ENCODE peak calls at places on chromosomes 1 and 21, in four cellular contexts. K is activated naive CD4-positive, alpha-beta T cell; M is foreskin keratinocyte; N is naive thymus-derived CD8-positive, alpha-beta T cell. C is an unnamed sample.

GRCh38 chr1:181127898-181128453 is 39.5 kb downstream of the IER5 start:
- DNase-seq in N (no peak), K (no peak), M (no peak), C (no peak)

GRCh38 chr1:75136921-75137641 is 2.9 kb downstream of the LHX8 start:
- DNase-seq in K (no peak), N (no peak), M (no peak), C (no peak)

GRCh38 chr1:63843884-63844283 is 70.1 kb downstream of the ROR1 start:
- DNase-seq in K (no peak), N (no peak), M (no peak), C (no peak)

GRCh38 chr21:32411366-32412161 is 942 bp upstream of the EVA1C start:
- DNase-seq in K (peak; percentile 27), N (peak; percentile 52), M (peak; percentile 37), C (peak; percentile 68)

GRCh38 chr1:31955917-31956736 is 18.0 kb upstream of the PTP4A2 start:
- DNase-seq in N (peak; percentile 62), K (no peak), M (peak; percentile 99), C (peak; percentile 49)

GRCh38 chr1:94801919-94802546 is 18.1 kb upstream of the SLC44A3 start:
- DNase-seq in K (no peak), N (no peak), M (peak; percentile 80), C (no peak)

GRCh38 chr21:20276954-20277353 is 721.3 kb upstream of the NCAM2 start:
- DNase-seq in N (no peak), K (no peak), M (no peak), C (no peak)

GRCh38 chr1:150227228-150227627 is 8.7 kb downstream of the ANP32E start:
- DNase-seq in K (no peak), M (no peak), N (no peak), C (no peak)

GRCh38 chr1:91924146-91924545 is 25.1 kb upstream of the BRDT start:
- DNase-seq in K (no peak), N (no peak), M (peak; percentile 73), C (no peak)

GRCh38 chr1:165073402-165074007 is 283.0 kb downstream of the LMX1A start:
- DNase-seq in K (no peak), M (peak; percentile 43), N (no peak), C (no peak)

GRCh38 chr21:42652527-42653491 is 612 bp upstream of the PDE9A start:
- DNase-seq in K (no peak), M (no peak), N (no peak), C (no peak)

GRCh38 chr1:66217561-66217960 is 316.4 kb upstream of the SGIP1 start:
- DNase-seq in K (no peak), N (no peak), M (no peak), C (no peak)

GRCh38 chr1:180484490-180484889 is 17.9 kb downstream of the ACBD6 start:
- DNase-seq in K (no peak), N (no peak), M (no peak), C (no peak)